ENCODE peak calls at places on chromosomes 3 and 15, in five cellular contexts. One of them, this sample, is unnamed.

GRCh38 chr3:135084404-135084803 is 289.3 kb downstream of the EPHB1 start:
- DNase-seq in ACHN: peak
- DNase-seq in omental fat pad: no peak
- DNase-seq in iris pigment epithelial cell: no peak
- DNase-seq in HuH-7: no peak
- DNase-seq in this sample: no peak

GRCh38 chr15:36756707-36757106 is 177.3 kb downstream of the CDIN1 start:
- DNase-seq in HuH-7: no peak
- DNase-seq in ACHN: no peak
- DNase-seq in iris pigment epithelial cell: no peak
- DNase-seq in omental fat pad: no peak
- DNase-seq in this sample: no peak

GRCh38 chr3:185824051-185824466 is 783 bp downstream of the IGF2BP2 start:
- DNase-seq in HuH-7: peak
- DNase-seq in ACHN: peak
- DNase-seq in omental fat pad: no peak
- DNase-seq in iris pigment epithelial cell: no peak
- DNase-seq in this sample: no peak

GRCh38 chr15:66542896-66543295 is 22.9 kb downstream of the LCTL start:
- DNase-seq in HuH-7: no peak
- DNase-seq in omental fat pad: no peak
- DNase-seq in ACHN: no peak
- DNase-seq in iris pigment epithelial cell: no peak
- DNase-seq in this sample: no peak

GRCh38 chr3:140898340-140899180 is 43.1 kb upstream of the SLC25A36 start:
- DNase-seq in ACHN: peak
- DNase-seq in HuH-7: no peak
- DNase-seq in iris pigment epithelial cell: peak
- DNase-seq in omental fat pad: no peak
- DNase-seq in this sample: peak

GRCh38 chr3:59143447-59143846 is 93.6 kb upstream of the CFAP20DC start:
- DNase-seq in ACHN: peak
- DNase-seq in HuH-7: no peak
- DNase-seq in iris pigment epithelial cell: peak
- DNase-seq in omental fat pad: no peak
- DNase-seq in this sample: no peak

GRCh38 chr3:175399156-175399840 is 540.2 kb downstream of the NAALADL2 start:
- DNase-seq in iris pigment epithelial cell: no peak
- DNase-seq in HuH-7: no peak
- DNase-seq in ACHN: no peak
- DNase-seq in omental fat pad: no peak
- DNase-seq in this sample: no peak

GRCh38 chr3:190303887-190304286 is 18.4 kb downstream of the CLDN1 start:
- DNase-seq in iris pigment epithelial cell: no peak
- DNase-seq in HuH-7: no peak
- DNase-seq in ACHN: no peak
- DNase-seq in omental fat pad: no peak
- DNase-seq in this sample: no peak

GRCh38 chr15:62658498-62658897 is 384.0 kb upstream of the TPM1 start:
- DNase-seq in ACHN: no peak
- DNase-seq in iris pigment epithelial cell: peak
- DNase-seq in omental fat pad: no peak
- DNase-seq in HuH-7: no peak
- DNase-seq in this sample: no peak

GRCh38 chr3:37308247-37308646 is 133.9 kb upstream of the LRRFIP2 start:
- DNase-seq in omental fat pad: no peak
- DNase-seq in ACHN: peak
- DNase-seq in HuH-7: no peak
- DNase-seq in iris pigment epithelial cell: peak
- DNase-seq in this sample: peak

This sample was measured in NCI-H1694 treated with DMSO at 0.1 percent for 48 hours.